ENCODE peak calls at places on chromosomes 5 and 9, in seven cellular contexts. C, G, L, X, D, H and Y are unnamed samples.

GRCh38 chr5:151592855-151593408 is 1.8 kb upstream of the FAT2 start:
- DNase-seq in H (no peak), D (no peak), G (no peak), C (no peak), L (no peak), X (peak), Y (no peak)

GRCh38 chr9:4026925-4027324 is 272.9 kb downstream of the GLIS3 start:
- DNase-seq in C (no peak), X (no peak), L (no peak), D (no peak), G (no peak), H (no peak), Y (no peak)

GRCh38 chr5:172504736-172505402 is 50.5 kb upstream of the SH3PXD2B start:
- DNase-seq in C (no peak), L (no peak), G (peak), H (no peak), X (no peak), D (no peak), Y (peak)

GRCh38 chr9:30575691-30576090 is 1808.8 kb upstream of the ACO1 start:
- DNase-seq in C (no peak), G (no peak), L (no peak), X (no peak), D (no peak), H (no peak), Y (no peak)

GRCh38 chr5:148808864-148809642 is 17.4 kb upstream of the ADRB2 start:
- DNase-seq in X (no peak), L (no peak), H (no peak), G (peak), C (no peak), D (peak), Y (no peak)

GRCh38 chr9:83622814-83623633 is at the start of gene IDNK:
- DNase-seq in X (peak), H (peak), C (peak), G (peak), L (peak), D (peak), Y (peak)

GRCh38 chr9:109224751-109225150 is 57.7 kb upstream of the FRRS1L start:
- DNase-seq in G (no peak), D (no peak), C (no peak), H (no peak), X (no peak), L (no peak), Y (no peak)

GRCh38 chr5:139694556-139695182 is 46.5 kb downstream of the CXXC5 start:
- DNase-seq in L (no peak), G (no peak), D (no peak), H (no peak), C (no peak), X (no peak), Y (no peak)

GRCh38 chr5:136518814-136519213 is 153.5 kb upstream of the TRPC7 start:
- DNase-seq in X (no peak), D (no peak), G (no peak), H (no peak), L (no peak), C (no peak), Y (no peak)

GRCh38 chr9:122370869-122371467 is at the start of gene PTGS1:
- DNase-seq in H (peak), D (peak), G (peak), L (peak), C (no peak), X (no peak), Y (peak)

GRCh38 chr9:121239851-121240250 is 28.1 kb upstream of the GSN start:
- DNase-seq in L (no peak), G (no peak), X (no peak), D (no peak), H (no peak), C (no peak), Y (no peak)

GRCh38 chr9:121239071-121239470 is 28.9 kb upstream of the GSN start:
- DNase-seq in D (no peak), H (no peak), X (no peak), C (no peak), L (no peak), G (no peak), Y (no peak)

GRCh38 chr9:121230231-121230630 is 28.6 kb upstream of the RAB14 start:
- DNase-seq in D (no peak), H (no peak), C (no peak), G (no peak), L (no peak), X (no peak), Y (no peak)

GRCh38 chr9:121235512-121235911 is 32.5 kb upstream of the GSN start:
- DNase-seq in G (no peak), C (no peak), L (no peak), D (no peak), H (no peak), X (no peak), Y (no peak)

DNA sequence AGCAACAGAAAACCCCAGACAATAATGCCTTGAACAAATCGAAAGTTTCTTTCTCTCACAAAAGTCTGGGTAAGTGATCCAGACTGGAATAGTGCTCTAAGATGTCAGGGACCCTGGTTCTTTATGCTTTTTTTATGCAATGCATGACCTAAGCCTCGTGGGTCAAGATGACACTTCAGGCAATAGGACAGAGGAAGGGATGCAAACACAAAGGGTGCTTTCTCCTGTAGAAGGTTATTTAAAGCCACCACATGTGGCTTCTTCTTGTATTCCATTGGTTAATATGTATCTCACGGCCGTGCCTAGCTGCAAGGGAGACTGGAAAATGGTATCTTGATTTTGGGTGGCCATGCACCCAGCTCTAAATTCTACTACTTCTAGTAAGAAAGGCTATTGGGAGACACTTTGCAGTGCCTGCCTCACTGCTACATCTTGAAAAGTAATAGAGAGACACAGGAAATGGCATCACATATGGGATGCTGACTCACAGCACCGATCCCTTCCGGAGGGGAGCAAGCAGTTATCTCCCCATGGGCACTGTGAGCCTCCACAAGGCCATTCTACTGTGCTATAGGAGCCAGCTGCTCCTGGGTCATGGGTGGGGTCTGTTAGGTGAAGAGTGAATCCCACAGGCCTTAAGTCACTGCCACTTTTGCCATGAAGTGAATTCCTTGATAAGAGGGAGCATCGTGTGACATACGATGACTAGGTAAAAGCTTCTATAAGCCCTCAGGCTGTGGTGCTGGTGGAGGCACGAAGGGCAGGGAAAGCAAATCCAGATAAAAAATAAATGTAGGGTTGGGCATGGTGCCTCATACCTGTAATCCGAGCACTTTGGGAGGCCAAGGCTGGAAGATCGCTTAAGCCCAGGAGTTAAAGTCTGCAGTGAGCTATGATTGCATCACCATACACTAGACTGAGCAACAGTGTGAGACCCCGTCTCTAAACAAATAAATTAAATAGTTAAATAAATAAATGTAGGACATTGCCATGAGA is 32.5 kb upstream of the RAB14 start:
- DNase-seq in C (peak), G (no peak), X (no peak), D (no peak), L (no peak), H (no peak), Y (no peak)
- TF ChIP-seq POLR2A in C (no peak), G (no peak), X (no peak), D (no peak), L (no peak), H (no peak), Y (no peak)

DNA sequence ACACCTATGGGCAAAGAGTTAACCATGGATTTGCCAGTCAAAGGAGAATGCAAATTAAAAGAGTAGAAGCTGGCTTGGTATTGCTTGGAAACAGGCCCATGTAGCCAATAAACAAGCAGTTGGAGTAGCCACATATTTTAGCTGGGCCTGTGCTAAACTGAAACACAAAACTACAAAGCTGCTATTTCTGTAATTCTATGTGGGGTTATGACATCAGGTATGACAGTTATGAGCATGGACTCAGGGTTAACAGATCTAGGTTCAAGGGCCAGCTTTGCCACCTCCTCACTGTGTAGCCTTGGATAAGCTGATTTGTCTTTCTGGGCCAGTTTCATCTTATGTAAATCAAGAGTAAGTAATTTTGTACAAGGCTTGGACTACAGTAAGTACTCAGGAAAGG is 142.7 kb downstream of the PIP5K1B start:
- DNase-seq in G (no peak), D (no peak), C (no peak), L (no peak), H (no peak), X (no peak), Y (no peak)
- TF ChIP-seq POLR2A in G (no peak), D (no peak), C (no peak), L (no peak), H (no peak), X (no peak), Y (no peak)

GRCh38 chr5:141966275-141966962 is 2.5 kb upstream of the RNF14 start:
- DNase-seq in C (no peak), H (no peak), X (no peak), L (no peak), D (no peak), G (no peak), Y (no peak)
- TF ChIP-seq POLR2A in C (no peak), H (no peak), X (no peak), L (no peak), D (no peak), G (no peak), Y (no peak)

DNA sequence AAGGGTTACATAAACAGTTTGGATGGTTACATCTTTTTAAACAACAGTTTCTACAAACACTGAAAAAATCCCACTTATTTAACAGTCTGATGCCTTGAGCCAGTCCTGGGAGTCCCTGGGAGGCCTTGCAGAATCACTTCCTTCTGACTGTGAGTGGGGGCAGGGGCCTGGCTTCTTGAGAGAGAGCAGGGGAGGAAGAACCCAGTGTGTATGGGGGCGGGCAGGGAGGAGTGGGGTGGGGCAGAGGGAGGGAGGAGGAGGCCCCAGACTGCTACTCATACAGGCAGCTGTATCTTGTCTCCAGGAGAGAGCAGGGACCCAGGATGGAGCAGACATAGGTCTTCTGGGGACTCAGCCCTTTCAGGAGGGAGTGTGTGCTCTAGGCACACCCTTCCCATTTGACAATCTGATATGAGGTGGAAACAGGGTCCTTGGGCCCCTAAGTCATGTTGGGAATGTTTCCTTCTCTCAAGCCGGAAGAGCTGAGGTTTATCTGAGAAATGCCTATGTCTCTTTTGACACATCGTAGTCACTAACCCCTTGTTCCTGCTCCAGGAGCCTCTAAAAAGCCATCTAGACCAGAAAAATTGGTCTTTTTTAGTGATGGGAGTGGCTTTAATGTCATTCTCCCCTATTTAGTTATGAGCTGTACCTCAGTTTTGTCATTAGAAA is 52.8 kb downstream of the IRF1 start:
- DNase-seq in D (peak), X (peak), H (peak), L (peak), C (no peak), G (peak), Y (peak)
- TF ChIP-seq POLR2A in D (no peak), X (no peak), H (no peak), L (no peak), C (no peak), G (no peak), Y (no peak)

GRCh38 chr9:1050125-1050895 is at the start of gene DMRT2:
- DNase-seq in X (peak), D (peak), G (peak), C (no peak), L (peak), H (no peak), Y (peak)
- TF ChIP-seq POLR2A in X (no peak), D (no peak), G (peak), C (no peak), L (no peak), H (no peak), Y (no peak)

GRCh38 chr9:34457266-34458012 is 931 bp downstream of the FAM219A start:
- DNase-seq in G (peak), D (no peak), H (no peak), C (peak), L (peak), X (peak), Y (peak)
- TF ChIP-seq POLR2A in G (peak), D (no peak), H (no peak), C (peak), L (no peak), X (peak), Y (no peak)

DNA sequence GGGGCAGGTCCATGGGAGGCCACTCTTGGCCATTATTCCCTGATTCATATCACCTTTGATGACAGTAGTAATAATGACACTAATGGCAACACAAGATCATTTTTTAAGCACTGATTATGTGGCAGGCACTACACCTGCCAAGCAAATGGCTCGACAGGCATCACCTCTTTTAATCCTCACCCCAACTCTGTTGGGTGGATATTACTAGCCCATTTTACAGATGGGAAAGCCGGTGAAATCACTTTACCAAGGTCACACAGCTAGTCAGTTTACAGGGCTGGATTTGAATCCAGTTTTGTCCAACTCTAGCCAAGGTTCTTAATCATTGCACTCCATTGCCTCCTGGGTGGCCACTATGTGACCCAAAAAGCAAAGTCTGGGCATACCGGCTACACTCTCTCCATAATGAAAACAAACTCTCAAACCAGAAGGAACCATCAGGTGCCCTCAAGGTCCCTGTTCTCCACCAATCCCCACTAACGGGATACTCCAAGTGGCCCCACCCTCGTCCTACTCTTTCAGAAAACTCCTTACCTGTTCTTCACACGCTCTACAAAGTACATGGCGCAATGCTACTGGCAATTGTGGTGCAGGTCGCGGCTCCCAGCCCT is 723 bp downstream of the CDK5RAP2 start:
- DNase-seq in G (no peak), H (no peak), X (no peak), D (no peak), C (peak), L (no peak), Y (no peak)
- TF ChIP-seq POLR2A in G (no peak), H (no peak), X (no peak), D (no peak), C (no peak), L (no peak), Y (no peak)